ENCODE peak calls at places on chromosomes 13 and 19, in ten cellular contexts. One of them, this sample, is unnamed.

GRCh38 chr13:95710313-95710712 is 33.4 kb downstream of the DNAJC3 start:
- DNase-seq in C1 segment of cervical spinal cord: no peak
- DNase-seq in pancreas: no peak
- DNase-seq in H54: no peak
- DNase-seq in posterior cingulate gyrus: no peak
- DNase-seq in ovary: no peak
- DNase-seq in breast epithelium: no peak
- DNase-seq in HuH-7: no peak
- DNase-seq in GM23248: peak; percentile 70
- DNase-seq in fibroblast of the conjunctiva: peak; percentile 48
- DNase-seq in this sample: no peak

GRCh38 chr13:99501952-99502310 is 659 bp downstream of the TM9SF2 start:
- DNase-seq in fibroblast of the conjunctiva: no peak
- DNase-seq in HuH-7: no peak
- DNase-seq in posterior cingulate gyrus: no peak
- DNase-seq in ovary: no peak
- DNase-seq in breast epithelium: no peak
- DNase-seq in H54: no peak
- DNase-seq in pancreas: peak; percentile 61
- DNase-seq in C1 segment of cervical spinal cord: no peak
- DNase-seq in GM23248: peak; percentile 72
- DNase-seq in this sample: no peak

GRCh38 chr19:7670150-7670784 is 1.4 kb downstream of the RETN start:
- DNase-seq in C1 segment of cervical spinal cord: no peak
- DNase-seq in ovary: no peak
- DNase-seq in breast epithelium: no peak
- DNase-seq in pancreas: no peak
- DNase-seq in fibroblast of the conjunctiva: no peak
- DNase-seq in HuH-7: no peak
- DNase-seq in H54: no peak
- DNase-seq in GM23248: peak; percentile 37
- DNase-seq in posterior cingulate gyrus: peak; percentile 83
- DNase-seq in this sample: no peak

GRCh38 chr19:46515879-46516350 is 20.2 kb upstream of the PNMA8B start:
- DNase-seq in HuH-7: peak; percentile 58
- DNase-seq in GM23248: peak; percentile 74
- DNase-seq in pancreas: no peak
- DNase-seq in C1 segment of cervical spinal cord: no peak
- DNase-seq in H54: peak; percentile 35
- DNase-seq in fibroblast of the conjunctiva: peak; percentile 20
- DNase-seq in ovary: no peak
- DNase-seq in posterior cingulate gyrus: no peak
- DNase-seq in breast epithelium: no peak
- DNase-seq in this sample: no peak

GRCh38 chr19:10568444-10568825 is 344 bp downstream of the CDKN2D start:
- DNase-seq in HuH-7: no peak
- DNase-seq in pancreas: peak; percentile 79
- DNase-seq in ovary: no peak
- DNase-seq in GM23248: peak; percentile 72
- DNase-seq in breast epithelium: peak; percentile 51
- DNase-seq in H54: no peak
- DNase-seq in fibroblast of the conjunctiva: no peak
- DNase-seq in posterior cingulate gyrus: no peak
- DNase-seq in C1 segment of cervical spinal cord: no peak
- DNase-seq in this sample: no peak

GRCh38 chr19:48547722-48548121 is 4.2 kb upstream of the SULT2B1 start:
- DNase-seq in C1 segment of cervical spinal cord: no peak
- DNase-seq in breast epithelium: no peak
- DNase-seq in GM23248: no peak
- DNase-seq in pancreas: no peak
- DNase-seq in posterior cingulate gyrus: no peak
- DNase-seq in H54: no peak
- DNase-seq in HuH-7: no peak
- DNase-seq in fibroblast of the conjunctiva: no peak
- DNase-seq in ovary: no peak
- DNase-seq in this sample: no peak

GRCh38 chr19:11067356-11068113 is 21.7 kb upstream of the LDLR start:
- DNase-seq in posterior cingulate gyrus: no peak
- DNase-seq in HuH-7: no peak
- DNase-seq in H54: no peak
- DNase-seq in breast epithelium: no peak
- DNase-seq in ovary: no peak
- DNase-seq in pancreas: no peak
- DNase-seq in fibroblast of the conjunctiva: no peak
- DNase-seq in C1 segment of cervical spinal cord: no peak
- DNase-seq in GM23248: peak; percentile 25
- DNase-seq in this sample: no peak

GRCh38 chr19:45852145-45852750 is 10.7 kb downstream of the SYMPK start:
- DNase-seq in breast epithelium: no peak
- DNase-seq in fibroblast of the conjunctiva: no peak
- DNase-seq in ovary: no peak
- DNase-seq in pancreas: no peak
- DNase-seq in H54: no peak
- DNase-seq in HuH-7: no peak
- DNase-seq in posterior cingulate gyrus: no peak
- DNase-seq in GM23248: peak; percentile 39
- DNase-seq in C1 segment of cervical spinal cord: no peak
- DNase-seq in this sample: no peak

GRCh38 chr19:51421229-51422052 is 4.0 kb upstream of the SIGLEC10 start:
- DNase-seq in GM23248: no peak
- DNase-seq in C1 segment of cervical spinal cord: no peak
- DNase-seq in fibroblast of the conjunctiva: no peak
- DNase-seq in H54: no peak
- DNase-seq in breast epithelium: no peak
- DNase-seq in ovary: no peak
- DNase-seq in posterior cingulate gyrus: no peak
- DNase-seq in HuH-7: no peak
- DNase-seq in pancreas: no peak
- DNase-seq in this sample: no peak

GRCh38 chr13:113187263-113187669 is 21.2 kb downstream of the PCID2 start:
- DNase-seq in H54: peak; percentile 96
- DNase-seq in GM23248: peak; percentile 100
- DNase-seq in ovary: no peak
- DNase-seq in fibroblast of the conjunctiva: peak; percentile 99
- DNase-seq in breast epithelium: no peak
- DNase-seq in posterior cingulate gyrus: peak; percentile 63
- DNase-seq in C1 segment of cervical spinal cord: no peak
- DNase-seq in HuH-7: no peak
- DNase-seq in pancreas: no peak
- DNase-seq in this sample: peak; percentile 91

GRCh38 chr13:71046360-71047079 is 820.5 kb downstream of the DACH1 start:
- DNase-seq in GM23248: no peak
- DNase-seq in breast epithelium: no peak
- DNase-seq in fibroblast of the conjunctiva: no peak
- DNase-seq in posterior cingulate gyrus: no peak
- DNase-seq in HuH-7: no peak
- DNase-seq in ovary: no peak
- DNase-seq in pancreas: no peak
- DNase-seq in C1 segment of cervical spinal cord: no peak
- DNase-seq in H54: no peak
- DNase-seq in this sample: no peak